ENCODE peak calls at places on chromosome 7, in nine cellular contexts. One of them, this sample, is unnamed.

GRCh38 chr7:159165352-159165751 is 20.7 kb upstream of the VIPR2 start:
- DNase-seq in T1000: no peak
- DNase-seq in neural progenitor cell: no peak
- DNase-seq in brain pericyte: no peak
- DNase-seq in GM23248: no peak
- DNase-seq in stimulated activated CD4-positive, alpha-beta T cell treated with anti-CD3 and anti-CD28 coated beads, Interleukin-2, amount 100 ng/mL, for 48 hours: no peak
- DNase-seq in GM12892: no peak
- DNase-seq in heart right ventricle: no peak
- DNase-seq in pons: no peak
- DNase-seq in this sample: no peak

GRCh38 chr7:108203433-108204002 is 73.4 kb upstream of the LAMB4 start:
- DNase-seq in stimulated activated CD4-positive, alpha-beta T cell treated with anti-CD3 and anti-CD28 coated beads, Interleukin-2, amount 100 ng/mL, for 48 hours: no peak
- DNase-seq in neural progenitor cell: no peak
- DNase-seq in GM23248: no peak
- DNase-seq in brain pericyte: no peak
- DNase-seq in heart right ventricle: no peak
- DNase-seq in GM12892: no peak
- DNase-seq in T1000: no peak
- DNase-seq in pons: no peak
- DNase-seq in this sample: no peak

GRCh38 chr7:79454325-79454960 is 976 bp upstream of the MAGI2 start:
- DNase-seq in T1000: no peak
- DNase-seq in pons: no peak
- DNase-seq in GM12892: no peak
- DNase-seq in neural progenitor cell: peak
- DNase-seq in brain pericyte: no peak
- DNase-seq in stimulated activated CD4-positive, alpha-beta T cell treated with anti-CD3 and anti-CD28 coated beads, Interleukin-2, amount 100 ng/mL, for 48 hours: no peak
- DNase-seq in GM23248: peak
- DNase-seq in heart right ventricle: peak
- DNase-seq in this sample: peak

GRCh38 chr7:123847868-123848267 is 2.9 kb downstream of the HYAL4 start:
- DNase-seq in heart right ventricle: no peak
- DNase-seq in T1000: no peak
- DNase-seq in pons: no peak
- DNase-seq in GM23248: no peak
- DNase-seq in GM12892: no peak
- DNase-seq in stimulated activated CD4-positive, alpha-beta T cell treated with anti-CD3 and anti-CD28 coated beads, Interleukin-2, amount 100 ng/mL, for 48 hours: no peak
- DNase-seq in brain pericyte: no peak
- DNase-seq in neural progenitor cell: no peak
- DNase-seq in this sample: no peak

GRCh38 chr7:48428091-48428710 is 256.9 kb downstream of the ABCA13 start:
- DNase-seq in heart right ventricle: no peak
- DNase-seq in stimulated activated CD4-positive, alpha-beta T cell treated with anti-CD3 and anti-CD28 coated beads, Interleukin-2, amount 100 ng/mL, for 48 hours: no peak
- DNase-seq in T1000: no peak
- DNase-seq in pons: no peak
- DNase-seq in brain pericyte: no peak
- DNase-seq in neural progenitor cell: no peak
- DNase-seq in GM23248: no peak
- DNase-seq in GM12892: no peak
- DNase-seq in this sample: no peak

GRCh38 chr7:101743241-101743994 is 74.0 kb upstream of the CUX1 start:
- DNase-seq in neural progenitor cell: peak
- DNase-seq in T1000: peak
- DNase-seq in brain pericyte: no peak
- DNase-seq in pons: no peak
- DNase-seq in GM12892: peak
- DNase-seq in heart right ventricle: peak
- DNase-seq in GM23248: peak
- DNase-seq in stimulated activated CD4-positive, alpha-beta T cell treated with anti-CD3 and anti-CD28 coated beads, Interleukin-2, amount 100 ng/mL, for 48 hours: peak
- DNase-seq in this sample: peak

GRCh38 chr7:8228766-8229674 is 32.9 kb downstream of the ICA1 start:
- DNase-seq in neural progenitor cell: no peak
- DNase-seq in GM12892: no peak
- DNase-seq in brain pericyte: no peak
- DNase-seq in heart right ventricle: no peak
- DNase-seq in pons: no peak
- DNase-seq in GM23248: no peak
- DNase-seq in stimulated activated CD4-positive, alpha-beta T cell treated with anti-CD3 and anti-CD28 coated beads, Interleukin-2, amount 100 ng/mL, for 48 hours: no peak
- DNase-seq in T1000: no peak
- DNase-seq in this sample: no peak

GRCh38 chr7:32573110-32573687 is 77.9 kb downstream of the AVL9 start:
- DNase-seq in heart right ventricle: no peak
- DNase-seq in stimulated activated CD4-positive, alpha-beta T cell treated with anti-CD3 and anti-CD28 coated beads, Interleukin-2, amount 100 ng/mL, for 48 hours: no peak
- DNase-seq in brain pericyte: no peak
- DNase-seq in GM12892: no peak
- DNase-seq in GM23248: no peak
- DNase-seq in neural progenitor cell: no peak
- DNase-seq in pons: no peak
- DNase-seq in T1000: no peak
- DNase-seq in this sample: no peak

GRCh38 chr7:28192786-28193581 is 12.4 kb upstream of the JAZF1 start:
- DNase-seq in GM12892: no peak
- DNase-seq in heart right ventricle: no peak
- DNase-seq in pons: no peak
- DNase-seq in stimulated activated CD4-positive, alpha-beta T cell treated with anti-CD3 and anti-CD28 coated beads, Interleukin-2, amount 100 ng/mL, for 48 hours: no peak
- DNase-seq in neural progenitor cell: no peak
- DNase-seq in brain pericyte: no peak
- DNase-seq in T1000: no peak
- DNase-seq in GM23248: peak
- DNase-seq in this sample: no peak

GRCh38 chr7:1810961-1811849 is 141.1 kb downstream of the ELFN1 start:
- DNase-seq in stimulated activated CD4-positive, alpha-beta T cell treated with anti-CD3 and anti-CD28 coated beads, Interleukin-2, amount 100 ng/mL, for 48 hours: no peak
- DNase-seq in brain pericyte: no peak
- DNase-seq in neural progenitor cell: no peak
- DNase-seq in T1000: no peak
- DNase-seq in pons: peak
- DNase-seq in heart right ventricle: no peak
- DNase-seq in GM12892: no peak
- DNase-seq in GM23248: peak
- DNase-seq in this sample: no peak

GRCh38 chr7:44218418-44219201 is 17.8 kb downstream of the YKT6 start:
- DNase-seq in stimulated activated CD4-positive, alpha-beta T cell treated with anti-CD3 and anti-CD28 coated beads, Interleukin-2, amount 100 ng/mL, for 48 hours: no peak
- DNase-seq in pons: no peak
- DNase-seq in heart right ventricle: no peak
- DNase-seq in T1000: no peak
- DNase-seq in GM23248: no peak
- DNase-seq in neural progenitor cell: peak
- DNase-seq in GM12892: no peak
- DNase-seq in brain pericyte: no peak
- DNase-seq in this sample: no peak

GRCh38 chr7:43142703-43143102 is 30.3 kb downstream of the HECW1 start:
- DNase-seq in GM12892: no peak
- DNase-seq in GM23248: no peak
- DNase-seq in pons: no peak
- DNase-seq in heart right ventricle: no peak
- DNase-seq in neural progenitor cell: no peak
- DNase-seq in brain pericyte: no peak
- DNase-seq in T1000: no peak
- DNase-seq in stimulated activated CD4-positive, alpha-beta T cell treated with anti-CD3 and anti-CD28 coated beads, Interleukin-2, amount 100 ng/mL, for 48 hours: no peak
- DNase-seq in this sample: no peak

GRCh38 chr7:52260046-52260665 is 775.3 kb upstream of the POM121L12 start:
- DNase-seq in stimulated activated CD4-positive, alpha-beta T cell treated with anti-CD3 and anti-CD28 coated beads, Interleukin-2, amount 100 ng/mL, for 48 hours: no peak
- DNase-seq in heart right ventricle: no peak
- DNase-seq in GM12892: no peak
- DNase-seq in neural progenitor cell: peak
- DNase-seq in pons: no peak
- DNase-seq in T1000: no peak
- DNase-seq in GM23248: no peak
- DNase-seq in brain pericyte: no peak
- DNase-seq in this sample: no peak

GRCh38 chr7:85734823-85735222 is 548.0 kb upstream of the SEMA3D start:
- DNase-seq in T1000: no peak
- DNase-seq in GM23248: no peak
- DNase-seq in neural progenitor cell: no peak
- DNase-seq in stimulated activated CD4-positive, alpha-beta T cell treated with anti-CD3 and anti-CD28 coated beads, Interleukin-2, amount 100 ng/mL, for 48 hours: no peak
- DNase-seq in GM12892: no peak
- DNase-seq in pons: no peak
- DNase-seq in heart right ventricle: no peak
- DNase-seq in brain pericyte: no peak
- DNase-seq in this sample: no peak

GRCh38 chr7:3436746-3437145 is 135.7 kb downstream of the SDK1 start:
- DNase-seq in pons: no peak
- DNase-seq in brain pericyte: no peak
- DNase-seq in stimulated activated CD4-positive, alpha-beta T cell treated with anti-CD3 and anti-CD28 coated beads, Interleukin-2, amount 100 ng/mL, for 48 hours: no peak
- DNase-seq in T1000: no peak
- DNase-seq in heart right ventricle: no peak
- DNase-seq in neural progenitor cell: no peak
- DNase-seq in GM23248: no peak
- DNase-seq in GM12892: no peak
- DNase-seq in this sample: no peak

GRCh38 chr7:91798425-91798824 is 82.1 kb downstream of the MTERF1 start:
- DNase-seq in stimulated activated CD4-positive, alpha-beta T cell treated with anti-CD3 and anti-CD28 coated beads, Interleukin-2, amount 100 ng/mL, for 48 hours: no peak
- DNase-seq in neural progenitor cell: no peak
- DNase-seq in T1000: no peak
- DNase-seq in brain pericyte: no peak
- DNase-seq in GM12892: no peak
- DNase-seq in pons: no peak
- DNase-seq in GM23248: no peak
- DNase-seq in heart right ventricle: no peak
- DNase-seq in this sample: no peak

GRCh38 chr7:42549866-42550485 is 313.0 kb upstream of the GLI3 start:
- DNase-seq in T1000: no peak
- DNase-seq in stimulated activated CD4-positive, alpha-beta T cell treated with anti-CD3 and anti-CD28 coated beads, Interleukin-2, amount 100 ng/mL, for 48 hours: no peak
- DNase-seq in heart right ventricle: no peak
- DNase-seq in brain pericyte: no peak
- DNase-seq in GM12892: no peak
- DNase-seq in GM23248: peak
- DNase-seq in neural progenitor cell: no peak
- DNase-seq in pons: no peak
- DNase-seq in this sample: no peak

GRCh38 chr7:135714534-135715009 is 13.4 kb downstream of the SLC13A4 start:
- DNase-seq in T1000: peak
- DNase-seq in heart right ventricle: no peak
- DNase-seq in neural progenitor cell: peak
- DNase-seq in stimulated activated CD4-positive, alpha-beta T cell treated with anti-CD3 and anti-CD28 coated beads, Interleukin-2, amount 100 ng/mL, for 48 hours: no peak
- DNase-seq in brain pericyte: peak
- DNase-seq in GM23248: peak
- DNase-seq in pons: no peak
- DNase-seq in GM12892: no peak
- DNase-seq in this sample: no peak

GRCh38 chr7:128837521-128837921 is 7.3 kb downstream of the FLNC start:
- DNase-seq in neural progenitor cell: no peak
- DNase-seq in pons: no peak
- DNase-seq in GM12892: peak
- DNase-seq in stimulated activated CD4-positive, alpha-beta T cell treated with anti-CD3 and anti-CD28 coated beads, Interleukin-2, amount 100 ng/mL, for 48 hours: no peak
- DNase-seq in heart right ventricle: peak
- DNase-seq in brain pericyte: no peak
- DNase-seq in GM23248: no peak
- DNase-seq in T1000: no peak
- DNase-seq in this sample: no peak

GRCh38 chr7:79298145-79298760 is 155.2 kb downstream of the MAGI2 start:
- DNase-seq in stimulated activated CD4-positive, alpha-beta T cell treated with anti-CD3 and anti-CD28 coated beads, Interleukin-2, amount 100 ng/mL, for 48 hours: no peak
- DNase-seq in brain pericyte: no peak
- DNase-seq in heart right ventricle: peak
- DNase-seq in GM23248: peak
- DNase-seq in GM12892: peak
- DNase-seq in pons: peak
- DNase-seq in T1000: no peak
- DNase-seq in neural progenitor cell: peak
- DNase-seq in this sample: no peak

GRCh38 chr7:108592633-108593277 is 23.1 kb downstream of the DNAJB9 start:
- DNase-seq in GM23248: peak
- DNase-seq in stimulated activated CD4-positive, alpha-beta T cell treated with anti-CD3 and anti-CD28 coated beads, Interleukin-2, amount 100 ng/mL, for 48 hours: no peak
- DNase-seq in pons: peak
- DNase-seq in brain pericyte: no peak
- DNase-seq in neural progenitor cell: peak
- DNase-seq in T1000: no peak
- DNase-seq in heart right ventricle: no peak
- DNase-seq in GM12892: no peak
- DNase-seq in this sample: no peak

GRCh38 chr7:79461660-79462059 is 8.2 kb upstream of the MAGI2 start:
- DNase-seq in GM12892: no peak
- DNase-seq in T1000: no peak
- DNase-seq in pons: no peak
- DNase-seq in stimulated activated CD4-positive, alpha-beta T cell treated with anti-CD3 and anti-CD28 coated beads, Interleukin-2, amount 100 ng/mL, for 48 hours: no peak
- DNase-seq in brain pericyte: peak
- DNase-seq in GM23248: peak
- DNase-seq in heart right ventricle: no peak
- DNase-seq in neural progenitor cell: no peak
- DNase-seq in this sample: no peak

GRCh38 chr7:34837826-34838225 is 179.8 kb downstream of the NPSR1 start:
- DNase-seq in GM23248: no peak
- DNase-seq in T1000: no peak
- DNase-seq in brain pericyte: no peak
- DNase-seq in neural progenitor cell: no peak
- DNase-seq in pons: no peak
- DNase-seq in GM12892: no peak
- DNase-seq in heart right ventricle: no peak
- DNase-seq in stimulated activated CD4-positive, alpha-beta T cell treated with anti-CD3 and anti-CD28 coated beads, Interleukin-2, amount 100 ng/mL, for 48 hours: no peak
- DNase-seq in this sample: no peak